ENCODE peak calls at places on chromosomes 7 and 10, in ten cellular contexts. B is bronchial epithelial cell, E is sigmoid colon, T is upper lobe of right lung, G is HFF-Myc, V is left lung, W is tibial artery, N is body of pancreas, X is cardiac fibroblast, C is psoas muscle. J is an unnamed sample.
A peak's percentile ranks its signal among the peaks of the same experiment; 100 is the strongest.

GRCh38 chr10:29715296-29715695 is 80.5 kb upstream of the SVIL start:
- DNase-seq in B (no peak), E (no peak), T (no peak), G (no peak), V (no peak), W (no peak), N (no peak), X (no peak), C (no peak), J (no peak)

GRCh38 chr10:103660364-103661197 is 167.1 kb downstream of the NEURL1 start:
- DNase-seq in B (no peak), E (peak; percentile 78), T (peak; percentile 72), G (no peak), V (peak; percentile 85), W (peak; percentile 79), N (peak; percentile 43), X (peak; percentile 63), C (no peak), J (no peak)

GRCh38 chr7:17620588-17620987 is 319.7 kb downstream of the SNX13 start:
- DNase-seq in B (peak; percentile 36), E (no peak), T (no peak), G (no peak), V (no peak), W (no peak), N (no peak), X (no peak), C (no peak), J (peak; percentile 35)

GRCh38 chr7:157684596-157685429 is 348.0 kb downstream of the DNAJB6 start:
- DNase-seq in B (no peak), E (no peak), T (peak; percentile 47), G (no peak), V (no peak), W (peak; percentile 50), N (no peak), X (no peak), C (no peak), J (no peak)

GRCh38 chr7:30844483-30844874 is 67.2 kb upstream of the AQP1 start:
- DNase-seq in B (no peak), E (no peak), T (no peak), G (no peak), V (no peak), W (no peak), N (no peak), X (no peak), C (no peak), J (no peak)

GRCh38 chr7:140059288-140060242 is 3.2 kb downstream of the PARP12 start:
- DNase-seq in B (peak; percentile 93), E (no peak), T (no peak), G (no peak), V (no peak), W (peak; percentile 73), N (peak; percentile 93), X (peak; percentile 94), C (peak; percentile 36), J (peak; percentile 91)

GRCh38 chr7:149772821-149773425 is 465 bp downstream of the ZNF467 start:
- DNase-seq in B (no peak), E (no peak), T (peak; percentile 79), G (no peak), V (peak; percentile 91), W (no peak), N (peak; percentile 50), X (no peak), C (no peak), J (peak; percentile 8)

GRCh38 chr7:33336820-33337219 is 207.5 kb downstream of the BBS9 start:
- DNase-seq in B (no peak), E (no peak), T (no peak), G (no peak), V (no peak), W (no peak), N (no peak), X (no peak), C (no peak), J (no peak)

GRCh38 chr10:14389981-14390590 is 59.4 kb upstream of the FRMD4A start:
- DNase-seq in B (no peak), E (no peak), T (no peak), G (no peak), V (no peak), W (no peak), N (no peak), X (no peak), C (no peak), J (no peak)

GRCh38 chr7:63043657-63044543 is 954.7 kb upstream of the ZNF722 start:
- DNase-seq in B (no peak), E (no peak), T (no peak), G (no peak), V (no peak), W (no peak), N (peak; percentile 5), X (no peak), C (no peak), J (no peak)

GRCh38 chr7:94405506-94405905 is 10.8 kb downstream of the COL1A2 start:
- DNase-seq in B (no peak), E (no peak), T (no peak), G (no peak), V (no peak), W (no peak), N (no peak), X (peak; percentile 21), C (no peak), J (no peak)

GRCh38 chr7:101884671-101885596 is 67.5 kb downstream of the CUX1 start:
- DNase-seq in B (no peak), E (no peak), T (no peak), G (no peak), V (no peak), W (no peak), N (no peak), X (no peak), C (no peak), J (no peak)

GRCh38 chr7:43869898-43870240 is 552 bp upstream of the MRPS24 start:
- DNase-seq in B (peak; percentile 89), E (peak; percentile 85), T (no peak), G (peak; percentile 69), V (no peak), W (peak; percentile 80), N (no peak), X (peak; percentile 84), C (peak; percentile 31), J (peak; percentile 92)

GRCh38 chr7:103630318-103630717 is 184.3 kb upstream of the SLC26A5 start:
- DNase-seq in B (peak; percentile 70), E (no peak), T (no peak), G (no peak), V (no peak), W (no peak), N (no peak), X (peak; percentile 2), C (no peak), J (peak; percentile 66)

GRCh38 chr7:40219917-40220316 is 85.1 kb downstream of the SUGCT start:
- DNase-seq in B (peak; percentile 16), E (no peak), T (no peak), G (peak; percentile 55), V (no peak), W (no peak), N (no peak), X (peak; percentile 70), C (no peak), J (no peak)
- TF ChIP-seq CTCF in B (no peak), E (no peak), T (no peak), G (no peak), V (no peak), W (no peak), N (no peak), X (no peak), C (no peak), J (no peak)

DNA sequence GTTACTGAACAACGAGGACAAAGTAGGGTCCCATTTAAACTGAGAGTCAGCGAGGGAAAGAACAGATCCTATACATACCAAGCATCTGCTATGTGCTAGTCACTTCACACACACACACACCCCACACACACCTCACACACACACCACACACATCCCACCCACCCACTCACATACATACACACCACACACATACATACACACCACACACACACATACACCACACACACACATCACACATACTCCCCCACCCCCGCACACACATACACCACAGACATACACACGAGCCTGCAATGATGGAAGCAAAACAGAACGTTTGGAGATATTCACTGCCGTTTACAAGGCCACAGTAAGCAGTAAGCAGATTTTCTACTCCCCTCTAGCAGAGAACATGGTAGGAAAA is 608 bp upstream of the GRB10 start:
- DNase-seq in B (no peak), E (no peak), T (no peak), G (no peak), V (no peak), W (no peak), N (no peak), X (no peak), C (no peak), J (no peak)
- H3K4me3 ChIP-seq in B (peak overlapping the region; percentile 33), E (peak overlapping the region; percentile 59), T (peak overlapping the region; percentile 52), G (peak overlapping the region; percentile 47), V (no peak overlapping the region), W (peak overlapping the region; percentile 62), N (no peak overlapping the region), X (peak overlapping the region; percentile 49), C (peak overlapping the region; percentile 68), J (no peak overlapping the region)

DNA sequence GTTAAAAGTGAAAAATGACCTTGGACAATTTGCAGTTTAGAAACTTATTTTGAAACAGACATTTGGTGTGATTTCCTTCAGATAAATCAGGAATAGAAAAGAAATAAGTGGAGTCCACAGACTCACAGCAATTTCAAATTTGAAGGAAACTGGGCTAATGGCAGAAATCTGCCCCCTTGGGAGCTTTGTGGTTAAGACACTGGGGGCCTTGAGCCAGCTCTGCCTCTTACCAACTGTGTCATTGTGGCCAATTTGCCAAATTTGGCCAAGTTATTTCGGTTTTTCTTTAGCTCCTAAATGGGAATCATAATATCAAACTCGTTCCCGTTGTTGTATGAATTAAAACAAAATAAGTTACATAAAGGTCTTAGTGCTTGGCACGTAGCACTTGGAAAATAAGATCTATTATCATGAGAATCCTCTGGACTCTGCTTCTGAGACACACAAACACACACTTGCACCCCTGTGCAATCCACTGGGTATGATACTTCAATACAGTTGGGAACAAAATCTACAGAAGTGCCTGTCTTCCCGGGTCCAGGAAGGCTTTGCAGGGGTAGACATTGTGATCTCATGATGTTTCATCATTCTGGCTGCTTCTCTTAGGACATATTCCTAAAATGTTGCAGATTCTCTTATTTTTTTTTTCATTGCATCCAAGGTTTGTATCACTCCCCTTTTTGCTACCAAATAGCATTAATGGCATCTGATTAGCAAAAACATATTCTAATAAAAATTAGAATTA is 4.9 kb downstream of the ARMC3 start:
- DNase-seq in B (no peak), E (no peak), T (no peak), G (no peak), V (no peak), W (no peak), N (no peak), X (peak; percentile 9), C (no peak), J (no peak)
- TF ChIP-seq CTCF in B (no peak), E (no peak), T (no peak), G (no peak), V (no peak), W (peak; percentile 7), N (no peak), X (no peak), C (no peak), J (no peak)

GRCh38 chr7:23530355-23530754 is 1.4 kb downstream of the TRA2A start:
- DNase-seq in B (peak; percentile 54), E (no peak), T (no peak), G (no peak), V (no peak), W (no peak), N (peak; percentile 40), X (peak; percentile 54), C (no peak), J (peak; percentile 55)
- H3K4me3 ChIP-seq in B (peak overlapping the region; percentile 57), E (peak overlapping the region; percentile 82), T (peak overlapping the region; percentile 75), G (peak overlapping the region; percentile 79), V (peak overlapping the region; percentile 96), W (peak overlapping the region; percentile 93), N (peak overlapping the region; percentile 91), X (peak overlapping the region; percentile 97), C (peak overlapping the region; percentile 99), J (peak overlapping the region; percentile 97)

GRCh38 chr10:19713800-19714525 is 102.3 kb upstream of the PLXDC2 start:
- DNase-seq in B (no peak), E (no peak), T (no peak), G (no peak), V (no peak), W (peak; percentile 69), N (no peak), X (peak; percentile 11), C (peak; percentile 23), J (no peak)
- TF ChIP-seq CTCF in B (no peak), E (no peak), T (no peak), G (peak; percentile 27), V (no peak), W (no peak), N (no peak), X (no peak), C (no peak), J (no peak)

J was measured in epithelial cell of esophagus.